ENCODE peak calls at places on chromosomes 12 and 14, in four cellular contexts. One of them, this sample, is unnamed.

GRCh38 chr12:19461986-19462385 is 22.7 kb downstream of the AEBP2 start:
- DNase-seq in H1: no peak
- DNase-seq in K562: no peak
- DNase-seq in HepG2: no peak
- DNase-seq in this sample: no peak

GRCh38 chr12:4829793-4830162 is 79.9 kb upstream of the KCNA1 start:
- DNase-seq in H1: no peak
- DNase-seq in K562: no peak
- DNase-seq in HepG2: no peak
- DNase-seq in this sample: no peak

GRCh38 chr12:132081423-132081822 is 62.7 kb downstream of the DDX51 start:
- DNase-seq in H1: no peak
- DNase-seq in K562: no peak
- DNase-seq in HepG2: no peak
- DNase-seq in this sample: no peak

GRCh38 chr12:48366131-48366530 is 15.4 kb upstream of the ZNF641 start:
- DNase-seq in H1: no peak
- DNase-seq in K562: no peak
- DNase-seq in HepG2: no peak
- DNase-seq in this sample: no peak

GRCh38 chr12:113149361-113150150 is at the start of gene CFAP73:
- DNase-seq in H1: peak
- DNase-seq in K562: peak
- DNase-seq in HepG2: peak
- DNase-seq in this sample: no peak

GRCh38 chr14:73943083-73943482 is 6.8 kb downstream of the FAM161B start:
- DNase-seq in H1: no peak
- DNase-seq in K562: no peak
- DNase-seq in HepG2: peak
- DNase-seq in this sample: no peak

GRCh38 chr14:72619071-72619710 is 274.7 kb downstream of the DPF3 start:
- DNase-seq in H1: no peak
- DNase-seq in K562: no peak
- DNase-seq in HepG2: no peak
- DNase-seq in this sample: no peak

GRCh38 chr14:71371711-71372396 is 464.6 kb downstream of the PCNX1 start:
- DNase-seq in H1: no peak
- DNase-seq in K562: no peak
- DNase-seq in HepG2: no peak
- DNase-seq in this sample: no peak

GRCh38 chr14:87014854-87015253 is 978.1 kb downstream of the GALC start:
- DNase-seq in H1: no peak
- DNase-seq in K562: no peak
- DNase-seq in HepG2: no peak
- DNase-seq in this sample: no peak

GRCh38 chr12:54824402-54824801 is 29.9 kb upstream of the MUCL1 start:
- DNase-seq in H1: no peak
- DNase-seq in K562: peak
- DNase-seq in HepG2: no peak
- DNase-seq in this sample: no peak

GRCh38 chr14:64253672-64254071 is 40.5 kb downstream of the ESR2 start:
- DNase-seq in H1: no peak
- DNase-seq in K562: no peak
- DNase-seq in HepG2: no peak
- DNase-seq in this sample: no peak

GRCh38 chr12:117671734-117672133 is 297.1 kb downstream of the KSR2 start:
- DNase-seq in H1: peak
- DNase-seq in K562: peak
- DNase-seq in HepG2: peak
- DNase-seq in this sample: no peak

GRCh38 chr14:74867673-74868072 is 8.3 kb downstream of the PROX2 start:
- DNase-seq in H1: no peak
- DNase-seq in K562: no peak
- DNase-seq in HepG2: no peak
- DNase-seq in this sample: no peak

GRCh38 chr12:108697905-108698304 is 33.4 kb downstream of the CORO1C start:
- DNase-seq in H1: no peak
- DNase-seq in K562: no peak
- DNase-seq in HepG2: no peak
- DNase-seq in this sample: no peak

GRCh38 chr14:24997335-24997734 is 52.6 kb downstream of the STXBP6 start:
- DNase-seq in H1: no peak
- DNase-seq in K562: no peak
- DNase-seq in HepG2: no peak
- DNase-seq in this sample: no peak

GRCh38 chr12:57101892-57102695 is 9.1 kb downstream of the STAT6 start:
- DNase-seq in H1: no peak
- DNase-seq in K562: peak
- DNase-seq in HepG2: peak
- DNase-seq in this sample: no peak

GRCh38 chr12:6166808-6167207 is 33.4 kb upstream of the CD9 start:
- DNase-seq in H1: no peak
- DNase-seq in K562: no peak
- DNase-seq in HepG2: no peak
- DNase-seq in this sample: no peak

GRCh38 chr12:101845312-101845711 is 14.6 kb upstream of the GNPTAB start:
- DNase-seq in H1: no peak
- DNase-seq in K562: no peak
- DNase-seq in HepG2: no peak
- DNase-seq in this sample: no peak

GRCh38 chr12:121921106-121921505 is 2.7 kb downstream of the CFAP251 start:
- DNase-seq in H1: no peak
- DNase-seq in K562: no peak
- DNase-seq in HepG2: no peak
- DNase-seq in this sample: no peak

GRCh38 chr12:12480074-12480473 is 82.6 kb downstream of the DUSP16 start:
- DNase-seq in H1: no peak
- DNase-seq in K562: no peak
- DNase-seq in HepG2: no peak
- DNase-seq in this sample: no peak

GRCh38 chr14:23640524-23641141 is 4.5 kb downstream of the DHRS2 start:
- DNase-seq in H1: no peak
- DNase-seq in K562: no peak
- DNase-seq in HepG2: peak
- DNase-seq in this sample: no peak

GRCh38 chr12:117403586-117404139 is 42.2 kb upstream of the NOS1 start:
- DNase-seq in H1: no peak
- DNase-seq in K562: no peak
- DNase-seq in HepG2: no peak
- DNase-seq in this sample: no peak

GRCh38 chr14:77980475-77981321 is 180.8 kb downstream of the ADCK1 start:
- DNase-seq in H1: no peak
- DNase-seq in K562: no peak
- DNase-seq in HepG2: no peak
- DNase-seq in this sample: no peak

GRCh38 chr14:85421166-85421877 is 108.6 kb upstream of the FLRT2 start:
- DNase-seq in H1: no peak
- DNase-seq in K562: no peak
- DNase-seq in HepG2: no peak
- DNase-seq in this sample: no peak

GRCh38 chr12:109741286-109741969 is 27.8 kb downstream of the FAM222A start:
- DNase-seq in H1: no peak
- DNase-seq in K562: no peak
- DNase-seq in HepG2: no peak
- DNase-seq in this sample: no peak

GRCh38 chr12:42128327-42128726 is 16.3 kb downstream of the GXYLT1 start:
- DNase-seq in H1: no peak
- DNase-seq in K562: no peak
- DNase-seq in HepG2: no peak
- DNase-seq in this sample: no peak

GRCh38 chr14:59103396-59103795 is 85.1 kb upstream of the DAAM1 start:
- DNase-seq in H1: no peak
- DNase-seq in K562: no peak
- DNase-seq in HepG2: no peak
- DNase-seq in this sample: no peak
- TF ChIP-seq BRCA1 in H1: no peak
- TF ChIP-seq BRCA1 in K562: no peak
- TF ChIP-seq BRCA1 in HepG2: no peak
- TF ChIP-seq BRCA1 in this sample: no peak

GRCh38 chr12:104764225-104765073 is 193.6 kb downstream of the SLC41A2 start:
- DNase-seq in H1: no peak
- DNase-seq in K562: no peak
- DNase-seq in HepG2: no peak
- DNase-seq in this sample: peak
- TF ChIP-seq KDM1A in H1: no peak
- TF ChIP-seq KDM1A in K562: no peak
- TF ChIP-seq KDM1A in HepG2: no peak
- TF ChIP-seq KDM1A in this sample: no peak

DNA sequence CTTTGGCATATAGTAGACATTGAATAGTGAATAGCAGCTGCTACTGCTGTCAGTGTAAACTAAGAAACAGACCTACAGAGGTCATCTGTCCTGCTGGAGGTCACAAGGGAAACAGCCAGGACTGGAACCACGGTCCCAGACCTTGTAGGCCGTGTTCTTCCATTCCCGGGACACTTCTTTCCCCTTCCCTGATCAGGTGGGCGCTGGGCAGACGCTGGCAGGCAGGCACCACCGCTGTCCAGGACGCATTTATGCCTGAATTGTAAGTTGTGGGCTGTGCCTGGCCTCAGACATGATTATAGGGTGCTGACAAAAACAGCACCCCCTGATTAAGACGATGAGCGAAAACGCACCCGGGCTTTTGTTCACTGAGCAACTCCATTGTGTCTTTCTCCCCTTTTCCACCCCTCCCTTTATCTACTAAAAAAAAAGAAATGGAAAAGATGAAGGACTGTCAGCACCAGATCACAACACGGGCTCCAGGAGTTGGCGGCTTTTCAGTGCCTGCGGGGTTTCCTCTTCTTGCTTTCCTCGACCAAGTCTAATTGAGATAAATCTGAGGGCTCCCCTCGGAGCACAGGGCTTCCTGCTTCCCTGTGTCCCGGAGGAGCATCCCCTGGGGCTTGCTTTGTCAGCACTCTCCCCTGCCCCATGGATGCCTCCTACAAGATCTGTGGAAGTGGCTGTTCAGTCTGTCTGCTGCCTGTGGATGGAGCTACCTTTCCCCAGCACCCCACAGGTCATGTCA is 80.6 kb downstream of the TSPAN9 start:
- DNase-seq in H1: no peak
- DNase-seq in K562: no peak
- DNase-seq in HepG2: no peak
- DNase-seq in this sample: no peak
- TF ChIP-seq BRCA1 in H1: no peak
- TF ChIP-seq BRCA1 in K562: no peak
- TF ChIP-seq BRCA1 in HepG2: no peak
- TF ChIP-seq BRCA1 in this sample: no peak

DNA sequence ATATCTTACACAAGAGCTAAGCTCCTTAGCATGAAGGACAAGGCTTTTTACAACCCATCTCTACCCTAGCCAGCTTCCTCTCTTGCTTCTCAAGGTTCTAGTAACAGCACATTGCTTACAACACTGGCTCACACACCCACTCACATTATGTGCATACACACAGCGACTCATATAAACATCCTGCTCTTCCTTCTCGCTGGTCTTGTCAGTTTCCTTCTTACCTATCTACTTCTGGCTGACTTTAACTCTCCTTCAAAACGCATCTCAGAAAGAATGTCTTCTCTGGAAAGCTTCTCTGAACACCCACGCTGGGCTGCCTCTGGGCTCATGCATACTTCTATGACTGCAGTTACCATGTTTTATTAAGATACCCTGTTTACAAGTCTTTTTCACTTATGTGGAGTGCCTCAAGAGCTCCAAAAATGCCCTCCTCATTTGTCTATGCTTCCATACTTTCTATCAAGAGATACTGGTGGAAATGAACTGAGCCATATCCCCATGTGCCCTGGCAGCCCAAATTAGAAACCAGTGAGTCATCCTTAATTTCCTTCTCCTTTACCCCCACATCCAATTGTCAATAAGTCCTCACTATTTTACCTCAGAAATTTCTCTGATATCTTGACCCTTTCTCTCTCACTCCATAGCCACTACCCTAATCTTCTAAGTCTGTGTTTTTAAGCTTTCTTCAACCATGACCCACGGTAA is 126.9 kb upstream of the KRAS start:
- DNase-seq in H1: no peak
- DNase-seq in K562: no peak
- DNase-seq in HepG2: no peak
- DNase-seq in this sample: no peak
- TF ChIP-seq KDM1A in H1: no peak
- TF ChIP-seq KDM1A in K562: no peak
- TF ChIP-seq KDM1A in HepG2: no peak
- TF ChIP-seq KDM1A in this sample: no peak

GRCh38 chr14:60509438-60510253 is 700 bp downstream of the SIX6 start:
- DNase-seq in H1: no peak
- DNase-seq in K562: no peak
- DNase-seq in HepG2: no peak
- DNase-seq in this sample: no peak
- TF ChIP-seq BRCA1 in H1: no peak
- TF ChIP-seq BRCA1 in K562: no peak
- TF ChIP-seq BRCA1 in HepG2: no peak
- TF ChIP-seq BRCA1 in this sample: no peak

This sample was measured in GM12878.